ENCODE peak calls at places on chromosome 14, in seven cellular contexts. O is GM23338, Q is K562, A is HepG2, H is HCT116, L is Panc1, W is GM12878. S is an unnamed sample.

GRCh38 chr14:90087433-90087832 is 25.6 kb downstream of the KCNK13 start:
- DNase-seq in H (no peak), O (no peak), W (no peak), L (no peak), A (peak; percentile 74), Q (no peak), S (peak; percentile 96)

GRCh38 chr14:66508846-66509621 is 1.1 kb downstream of the GPHN start:
- DNase-seq in Q (no peak), L (no peak), O (peak; percentile 55), H (no peak), A (no peak), W (peak; percentile 55), S (no peak)

GRCh38 chr14:62006116-62006737 is 244.0 kb downstream of the SNAPC1 start:
- DNase-seq in L (no peak), W (no peak), H (no peak), O (no peak), A (no peak), Q (no peak), S (no peak)

GRCh38 chr14:89926709-89927108 is 27.8 kb downstream of the EFCAB11 start:
- DNase-seq in Q (no peak), H (no peak), O (no peak), W (no peak), L (no peak), A (peak; percentile 24), S (no peak)

GRCh38 chr14:31969841-31970240 is 107.3 kb upstream of the ARHGAP5 start:
- DNase-seq in L (no peak), W (no peak), A (no peak), O (no peak), H (no peak), Q (no peak), S (no peak)

GRCh38 chr14:59425322-59425945 is 39.7 kb downstream of the GPR135 start:
- DNase-seq in L (no peak), H (no peak), A (no peak), O (peak; percentile 41), Q (no peak), W (no peak), S (peak; percentile 49)

GRCh38 chr14:82855912-82856381 is 1322.3 kb upstream of the SEL1L start:
- DNase-seq in O (peak; percentile 34), A (no peak), L (no peak), Q (no peak), W (no peak), H (no peak), S (peak; percentile 6)

GRCh38 chr14:67619446-67620216 is at the start of gene ARG2:
- DNase-seq in A (peak; percentile 95), W (peak; percentile 65), L (no peak), O (peak; percentile 99), H (peak; percentile 98), Q (peak; percentile 95), S (peak; percentile 74)

GRCh38 chr14:40252817-40253447 is 820.7 kb upstream of the FBXO33 start:
- DNase-seq in W (no peak), Q (no peak), H (peak; percentile 7), A (no peak), L (no peak), O (peak; percentile 64), S (no peak)

GRCh38 chr14:68373847-68374582 is 418.9 kb downstream of the ZFP36L1 start:
- DNase-seq in L (no peak), H (no peak), O (no peak), Q (no peak), A (no peak), W (no peak), S (no peak)

GRCh38 chr14:57533214-57533613 is 39.6 kb upstream of the CCDC198 start:
- DNase-seq in H (peak; percentile 22), O (peak; percentile 63), L (peak; percentile 27), Q (peak; percentile 10), A (peak; percentile 12), W (peak; percentile 31), S (no peak)

GRCh38 chr14:102280376-102280962 is 24.5 kb downstream of the MOK start:
- DNase-seq in Q (no peak), H (no peak), W (no peak), O (no peak), L (no peak), A (no peak), S (no peak)

GRCh38 chr14:42804146-42804545 is 1197.5 kb downstream of the LRFN5 start:
- DNase-seq in H (no peak), A (no peak), O (no peak), L (no peak), W (no peak), Q (no peak), S (no peak)

GRCh38 chr14:81246561-81247270 is 26.0 kb upstream of the GTF2A1 start:
- DNase-seq in Q (no peak), W (no peak), O (no peak), L (no peak), H (no peak), A (no peak), S (no peak)

GRCh38 chr14:68757618-68758081 is 35.2 kb downstream of the ZFP36L1 start:
- DNase-seq in H (no peak), W (no peak), O (no peak), Q (peak; percentile 37), L (no peak), A (peak; percentile 39), S (peak; percentile 41)

GRCh38 chr14:104596451-104596918 is 8.1 kb downstream of the TMEM179 start:
- DNase-seq in O (no peak), Q (no peak), H (no peak), A (no peak), W (no peak), L (no peak), S (no peak)

GRCh38 chr14:20855652-20856291 is 35.4 kb upstream of the RNASE3 start:
- DNase-seq in A (peak; percentile 79), H (peak; percentile 73), Q (peak; percentile 48), W (peak; percentile 21), O (peak; percentile 87), L (peak; percentile 51), S (peak; percentile 39)

GRCh38 chr14:28763914-28764848 is 2.4 kb upstream of the FOXG1 start:
- DNase-seq in L (no peak), O (peak; percentile 79), A (no peak), Q (no peak), W (no peak), H (no peak), S (no peak)

GRCh38 chr14:104359969-104360442 is 219.6 kb upstream of the C14orf180 start:
- DNase-seq in O (no peak), W (no peak), L (no peak), H (no peak), Q (no peak), A (no peak), S (no peak)

GRCh38 chr14:99671230-99672224 is 12.6 kb upstream of the CYP46A1 start:
- DNase-seq in O (no peak), L (no peak), W (no peak), Q (no peak), A (peak; percentile 61), H (no peak), S (no peak)

GRCh38 chr14:99674064-99674650 is 9.9 kb upstream of the CYP46A1 start:
- DNase-seq in W (no peak), H (no peak), Q (no peak), L (no peak), O (no peak), A (no peak), S (no peak)

GRCh38 chr14:99673328-99674063 is 10.6 kb upstream of the CYP46A1 start:
- DNase-seq in A (no peak), W (no peak), Q (no peak), H (no peak), L (no peak), O (no peak), S (no peak)

GRCh38 chr14:99674776-99675175 is 9.3 kb upstream of the CYP46A1 start:
- DNase-seq in L (no peak), O (no peak), A (no peak), Q (no peak), H (no peak), W (no peak), S (no peak)

DNA sequence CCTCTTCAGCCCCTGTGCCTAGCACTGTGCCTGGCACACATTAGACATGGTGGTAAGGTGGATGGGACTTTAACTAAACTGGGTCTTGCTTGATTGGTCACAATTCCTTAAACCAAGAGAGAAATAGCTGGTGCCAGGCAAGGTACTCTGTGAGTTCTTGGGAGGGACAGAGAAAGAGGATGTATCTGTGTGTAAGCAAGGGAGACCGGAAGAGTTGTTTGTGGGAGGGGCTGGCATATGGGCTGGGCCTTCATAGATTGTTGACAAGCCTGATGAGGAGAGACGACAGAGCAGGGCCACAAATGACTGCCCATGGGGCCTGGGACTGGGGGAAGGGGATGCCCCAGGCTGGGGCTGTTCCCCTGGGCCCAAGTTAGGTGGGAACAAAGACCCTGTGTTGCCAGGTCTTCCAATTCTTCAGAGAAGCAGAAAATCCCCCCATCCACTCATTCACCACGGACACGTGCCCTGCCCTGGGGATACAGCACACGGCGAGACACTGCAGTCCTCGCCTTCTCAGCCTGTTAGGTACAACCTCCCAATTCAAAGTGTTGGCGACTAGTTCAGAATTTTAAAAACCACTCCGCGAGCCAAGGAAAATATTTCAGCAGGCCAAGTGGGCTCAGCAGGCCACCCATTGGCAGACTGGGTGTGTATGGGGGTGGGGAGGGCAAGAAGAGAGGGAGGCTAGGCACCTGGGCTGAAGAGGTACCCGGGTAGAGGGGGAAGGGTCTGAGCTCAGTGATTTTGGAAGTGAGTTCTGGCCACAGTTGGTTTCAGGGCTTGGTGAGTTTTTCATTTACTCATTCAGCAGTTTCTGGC is 11.4 kb upstream of the CYP46A1 start:
- DNase-seq in L (no peak), A (no peak), Q (peak; percentile 37), O (peak; percentile 44), H (no peak), W (no peak), S (peak; percentile 11)
- TF ChIP-seq REST in L (no peak), A (no peak), Q (no peak), O (no peak), H (no peak), W (no peak), S (no peak)

GRCh38 chr14:50471838-50472465 is 60.4 kb downstream of the MAP4K5 start:
- DNase-seq in L (no peak), H (no peak), A (no peak), Q (no peak), W (no peak), O (no peak), S (no peak)
- TF ChIP-seq POLR2AphosphoS5 in L (no peak), H (no peak), A (no peak), Q (no peak), W (no peak), O (no peak), S (no peak)

GRCh38 chr14:97281741-97282140 is 484.6 kb downstream of the VRK1 start:
- DNase-seq in A (no peak), Q (no peak), H (no peak), W (no peak), O (no peak), L (no peak), S (no peak)

GRCh38 chr14:97277711-97278110 is 480.5 kb downstream of the VRK1 start:
- DNase-seq in L (no peak), A (no peak), H (no peak), O (peak; percentile 70), W (no peak), Q (no peak), S (no peak)

GRCh38 chr14:97282210-97282609 is 485.0 kb downstream of the VRK1 start:
- DNase-seq in H (no peak), W (no peak), A (no peak), Q (no peak), O (no peak), L (no peak), S (no peak)

GRCh38 chr14:97282644-97283403 is 485.6 kb downstream of the VRK1 start:
- DNase-seq in L (no peak), A (no peak), W (no peak), O (no peak), Q (no peak), H (no peak), S (no peak)

GRCh38 chr14:97280526-97280925 is 483.3 kb downstream of the VRK1 start:
- DNase-seq in Q (no peak), O (no peak), A (no peak), H (no peak), W (no peak), L (no peak), S (no peak)
- TF ChIP-seq REST in Q (no peak), O (no peak), A (no peak), H (no peak), W (no peak), L (no peak), S (no peak)

GRCh38 chr14:33914676-33915516 is 36.0 kb downstream of the EGLN3 start:
- DNase-seq in O (no peak), H (peak; percentile 79), A (no peak), W (no peak), L (no peak), Q (peak; percentile 27), S (peak; percentile 4)
- TF ChIP-seq POLR2AphosphoS5 in O (no peak), H (peak; percentile 27), A (no peak), W (no peak), L (no peak), Q (no peak), S (no peak)

S was measured in HL-60.